ENCODE peak calls at places on chromosomes 11 and 22, in four cellular contexts. F, T, O and Z are unnamed samples. For H3K9me3 and H3K4me1, the result is how much of the 10 kb centered on the place peaks cover.

GRCh38 chr11:71581826-71582225 is 849 bp downstream of the KRTAP5-11 start:
- DNase-seq in F (peak), T (no peak), O (no peak), Z (no peak)

GRCh38 chr11:74018331-74019005 is 9.6 kb upstream of the UCP3 start:
- DNase-seq in F (peak), T (peak), O (no peak), Z (peak)

GRCh38 chr11:124394408-124394807 is 4.4 kb downstream of the OR8B3 start:
- DNase-seq in F (no peak), T (no peak), O (no peak), Z (no peak)

GRCh38 chr11:65417702-65418430 is 4.7 kb upstream of the NEAT1 start:
- DNase-seq in F (no peak), T (no peak), O (no peak), Z (peak)

GRCh38 chr11:69627551-69627950 is 13.4 kb upstream of the CCND1 start:
- DNase-seq in F (no peak), T (no peak), O (no peak), Z (no peak)

GRCh38 chr11:70158201-70158600 is 44.9 kb upstream of the FADD start:
- DNase-seq in F (no peak), T (no peak), O (no peak), Z (no peak)

GRCh38 chr22:27534720-27535125 is 266.8 kb downstream of the MN1 start:
- DNase-seq in F (no peak), T (no peak), O (peak), Z (no peak)

GRCh38 chr11:64519541-64519940 is 71.5 kb upstream of the SLC22A12 start:
- DNase-seq in F (no peak), T (no peak), O (no peak), Z (no peak)

DNA sequence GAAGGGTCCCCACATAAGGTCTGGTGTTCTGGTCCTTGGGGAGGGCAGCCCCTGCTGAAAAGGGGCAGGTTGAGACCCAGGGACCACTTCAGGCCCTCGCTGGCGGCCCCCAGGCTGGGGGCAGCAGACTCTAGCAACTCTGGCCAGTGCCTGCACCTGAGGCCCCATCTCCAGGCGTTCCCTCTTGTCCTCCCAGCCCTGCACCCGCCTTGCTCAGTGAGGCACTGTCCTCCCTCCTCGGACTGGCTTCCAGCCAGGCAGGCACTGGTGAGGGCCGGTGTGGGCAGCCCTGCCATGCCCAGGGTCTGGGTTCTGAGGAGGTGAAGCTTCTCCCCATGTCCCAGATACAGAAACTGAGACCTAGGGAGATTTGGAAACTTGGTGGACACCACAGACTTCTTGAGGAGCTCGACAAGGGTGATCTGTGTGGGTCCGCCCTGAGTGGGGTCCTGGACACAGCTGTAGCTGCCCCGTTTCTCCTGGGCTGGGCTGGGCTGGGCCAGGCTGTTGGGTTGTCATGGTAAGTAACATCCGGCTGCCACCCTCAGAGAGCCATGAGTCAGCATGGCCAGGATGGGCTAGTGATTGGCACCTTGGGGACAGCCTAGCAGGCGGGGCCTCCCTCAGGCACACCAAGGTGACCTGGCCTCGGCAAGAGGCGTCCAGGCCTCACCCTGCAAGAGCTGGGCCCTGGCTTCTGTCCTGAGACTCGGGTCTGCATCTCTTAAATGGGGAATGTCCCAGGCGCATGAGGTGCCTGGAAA is 11.1 kb upstream of the PHLDA2 start:
- DNase-seq in F (peak), T (no peak), O (peak), Z (peak)
- H3K9me3 ChIP-seq in F (under half), T (under half), O (under half), Z (under half)

DNA sequence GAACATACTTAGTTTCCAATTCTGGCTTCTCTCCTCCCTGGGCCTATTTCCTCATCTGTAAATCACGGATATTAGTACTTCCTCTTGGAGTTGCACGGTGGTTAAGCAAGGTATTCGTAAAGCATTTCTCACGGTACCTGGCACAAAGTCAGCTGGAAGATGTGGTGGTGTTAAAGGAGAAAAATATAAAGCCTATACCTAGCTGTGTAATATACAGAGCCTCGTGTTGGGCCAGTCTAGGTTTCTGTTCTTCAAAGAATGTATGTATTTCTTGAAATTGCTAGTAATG is 47.2 kb downstream of the DBX1 start:
- DNase-seq in F (no peak), T (no peak), O (no peak), Z (no peak)
- H3K4me1 ChIP-seq in F (under half), T (under half), O (under half), Z (under half)

DNA sequence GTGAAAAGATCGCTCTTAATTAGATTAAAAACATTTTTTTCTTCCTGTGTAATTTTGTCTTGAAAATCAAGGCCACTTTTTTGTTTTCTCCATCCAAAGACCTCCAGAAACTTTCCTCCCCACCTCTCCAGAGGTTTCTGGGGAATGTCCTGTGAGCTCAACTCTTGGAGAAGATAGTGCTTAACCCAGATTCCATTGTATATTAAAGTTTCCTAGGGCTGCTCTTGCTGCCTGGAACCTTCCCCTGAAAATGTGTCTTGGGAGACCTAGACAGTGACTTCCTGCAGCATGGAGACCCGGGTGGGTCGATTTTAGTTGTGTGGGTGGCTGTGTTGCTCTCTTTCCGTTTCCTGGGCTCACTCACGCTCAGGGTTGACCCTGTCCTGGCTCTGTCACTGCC is 47.4 kb downstream of the KCNQ1OT1 start:
- DNase-seq in F (no peak), T (no peak), O (no peak), Z (no peak)
- H3K9me3 ChIP-seq in F (under half), T (under half), O (under half), Z (half or more)

GRCh38 chr22:20503816-20504215 is 3.6 kb upstream of the MED15 start:
- DNase-seq in F (peak), T (no peak), O (no peak), Z (no peak)

GRCh38 chr22:20509344-20510047 is 2.1 kb downstream of the MED15 start:
- DNase-seq in F (peak), T (peak), O (peak), Z (peak)

GRCh38 chr22:20507253-20508066 is at the start of gene MED15:
- DNase-seq in F (peak), T (peak), O (peak), Z (peak)

GRCh38 chr22:20508815-20509271 is 1.4 kb downstream of the MED15 start:
- DNase-seq in F (no peak), T (no peak), O (peak), Z (no peak)

DNA sequence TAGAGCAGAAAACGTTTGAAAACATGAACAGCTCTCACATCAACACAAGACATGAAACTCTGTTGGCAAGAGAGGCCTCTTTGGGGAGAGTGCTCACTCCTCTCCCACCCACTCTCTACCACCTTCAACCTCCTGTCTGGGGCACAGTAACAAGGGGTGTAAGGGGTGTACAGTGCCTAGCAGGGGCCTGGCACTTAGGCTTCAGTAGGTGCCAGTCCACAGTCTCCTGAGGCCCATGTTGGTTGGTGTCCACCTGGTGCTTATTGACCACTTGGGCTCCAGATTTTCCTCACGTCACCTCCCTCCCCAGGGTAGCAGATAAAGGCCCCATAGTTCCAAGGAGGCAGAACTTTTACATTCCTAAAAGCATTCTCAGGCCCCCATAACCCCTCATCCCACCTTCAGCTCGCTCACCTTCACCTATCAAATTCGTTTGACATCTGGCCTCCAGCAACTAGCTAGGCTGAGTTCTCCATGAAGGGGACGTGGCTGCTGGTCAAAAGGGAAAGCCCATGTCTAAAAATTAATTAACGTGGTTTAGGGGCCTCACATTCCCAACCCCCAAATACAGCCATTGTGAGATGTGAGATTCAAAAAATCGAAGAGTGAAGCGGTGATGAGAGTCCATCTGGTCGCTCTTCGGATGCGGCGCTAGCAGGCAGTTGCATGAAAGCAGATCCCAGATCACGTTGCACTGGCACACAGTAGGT is 712 bp upstream of the MED15 start:
- DNase-seq in F (no peak), T (no peak), O (no peak), Z (no peak)
- H3K4me1 ChIP-seq in F (under half), T (under half), O (under half), Z (half or more)

DNA sequence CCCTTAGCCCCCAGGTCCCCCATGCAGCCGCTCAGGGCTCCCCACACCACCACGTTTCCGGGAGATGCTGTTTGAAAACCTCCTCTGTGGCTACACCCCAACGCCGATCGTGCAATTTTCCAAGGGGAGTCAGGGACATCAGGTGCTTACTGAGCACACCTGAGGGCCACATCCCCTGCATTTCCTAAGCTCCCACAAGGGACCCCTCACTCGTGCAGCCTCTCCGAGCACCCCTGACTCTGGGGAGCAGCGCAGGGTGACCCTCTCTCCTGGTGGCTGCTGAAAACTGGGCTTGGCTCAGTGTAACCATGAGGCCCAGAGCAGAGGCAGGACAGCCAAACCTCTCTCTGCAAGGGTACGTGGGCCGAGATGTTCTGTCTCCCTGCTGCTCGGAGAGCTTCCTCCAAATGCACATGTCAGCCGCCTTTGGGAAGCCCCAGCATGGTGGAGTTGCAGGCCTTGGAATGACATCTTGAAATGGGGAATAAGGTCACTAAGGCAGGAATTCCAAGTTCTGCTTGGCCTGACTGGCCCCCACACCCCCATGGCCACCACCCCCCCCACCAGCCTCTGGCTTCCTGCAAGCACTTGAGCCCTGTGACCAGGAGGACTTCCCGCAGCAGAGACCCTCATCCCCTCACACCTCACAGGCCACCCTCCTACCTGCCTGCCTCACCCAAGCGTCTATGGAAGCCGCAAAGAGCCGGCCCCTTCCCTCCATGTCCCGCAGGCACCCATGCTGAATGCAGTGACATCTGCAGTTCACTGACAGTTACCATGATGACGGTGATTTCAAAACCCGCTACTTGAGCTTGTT is 257.4 kb downstream of the BRD1 start:
- DNase-seq in F (no peak), T (no peak), O (no peak), Z (no peak)
- H3K9me3 ChIP-seq in F (under half), T (under half), O (under half), Z (under half)

DNA sequence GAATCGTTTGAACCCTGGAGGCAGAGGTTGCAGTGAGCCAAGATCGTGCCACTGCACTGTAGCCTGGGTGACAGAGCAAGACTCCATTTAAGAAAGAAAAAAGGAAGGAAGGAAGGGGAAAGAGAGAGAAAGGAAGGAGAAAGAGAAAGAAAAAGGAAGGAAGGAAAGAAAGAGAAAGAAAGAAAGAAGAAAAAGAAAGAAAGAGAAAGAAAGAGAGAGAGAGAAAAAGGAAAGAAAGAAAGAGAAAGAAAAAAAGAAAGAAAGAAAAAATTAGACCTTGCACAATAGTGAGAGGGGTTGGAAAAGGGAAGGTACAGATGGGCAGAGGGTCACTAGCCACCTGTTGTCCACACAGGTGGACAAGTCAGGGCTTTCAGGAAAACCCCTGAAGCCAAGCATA is 57.6 kb upstream of the RTL6 start:
- DNase-seq in F (no peak), T (no peak), O (no peak), Z (no peak)
- H3K4me1 ChIP-seq in F (under half), T (under half), O (under half), Z (under half)

DNA sequence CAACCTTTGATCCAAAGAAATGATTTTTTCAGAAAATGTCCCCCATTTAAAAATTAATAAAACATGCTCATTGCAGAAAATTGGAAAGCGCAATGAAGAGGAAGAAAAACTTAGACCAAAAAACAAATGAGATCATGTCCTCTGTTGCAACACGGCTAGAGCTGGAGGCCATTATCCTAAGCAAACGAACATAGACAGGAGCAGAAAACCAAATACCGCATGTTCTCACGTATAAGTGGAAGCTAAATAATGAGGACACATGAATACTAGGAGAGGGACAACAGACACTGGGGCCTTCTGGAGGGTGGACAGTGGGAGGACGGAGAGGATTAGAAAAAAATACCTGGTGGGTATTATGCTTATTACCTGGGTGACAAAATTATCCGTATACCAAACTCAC is 39.0 kb downstream of the CYTH4 start:
- DNase-seq in F (peak), T (no peak), O (no peak), Z (no peak)
- H3K9me3 ChIP-seq in F (under half), T (under half), O (under half), Z (under half)

GRCh38 chr22:50447576-50448551 is 27.0 kb downstream of the SBF1 start:
- DNase-seq in F (no peak), T (no peak), O (no peak), Z (no peak)
- H3K4me1 ChIP-seq in F (under half), T (under half), O (under half), Z (under half)

DNA sequence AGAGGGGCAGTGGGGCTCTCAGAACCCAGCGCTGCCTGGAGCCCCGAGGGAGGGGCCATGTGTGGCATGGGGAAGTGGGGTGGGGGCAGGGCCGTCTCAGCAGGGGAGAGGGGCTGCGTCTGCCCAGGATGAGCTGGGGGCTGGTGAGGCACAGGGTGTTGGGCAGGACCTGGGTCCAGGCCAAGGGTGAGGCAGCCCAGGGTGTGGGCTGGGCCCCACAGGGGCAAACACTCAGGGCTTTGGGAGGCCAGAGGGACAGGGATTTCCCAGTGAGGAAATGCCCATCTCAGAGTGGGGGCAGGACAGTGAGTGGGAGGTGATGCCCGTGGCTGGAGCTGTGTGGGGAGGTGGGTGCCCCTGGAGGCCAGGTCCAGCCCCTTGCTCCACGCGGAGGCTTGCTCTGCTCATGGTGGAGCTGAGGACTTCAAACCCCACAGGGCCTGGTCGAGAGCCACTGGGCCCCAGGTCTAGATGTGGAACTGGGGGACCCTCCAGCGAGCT is 5.4 kb downstream of the PLXNB2 start:
- DNase-seq in F (no peak), T (no peak), O (no peak), Z (no peak)
- H3K9me3 ChIP-seq in F (under half), T (under half), O (under half), Z (under half)